ENCODE peak calls at places on chromosomes 16 and 17, in four cellular contexts. V, F, B and M are unnamed samples.

GRCh38 chr17:21081967-21082366 is 39.2 kb upstream of the USP22 start:
- DNase-seq in V (no peak), F (no peak), B (no peak), M (no peak)

GRCh38 chr17:44331249-44331760 is 6.7 kb upstream of the SLC25A39 start:
- DNase-seq in V (no peak), F (peak), B (peak), M (no peak)

GRCh38 chr16:48911700-48912099 is 301.7 kb upstream of the N4BP1 start:
- DNase-seq in V (no peak), F (no peak), B (no peak), M (no peak)

GRCh38 chr17:68378202-68379149 is 78.8 kb downstream of the WIPI1 start:
- DNase-seq in V (no peak), F (peak), B (peak), M (peak)

GRCh38 chr16:78894872-78895271 is 705.7 kb downstream of the MAF start:
- DNase-seq in V (no peak), F (no peak), B (no peak), M (no peak)

GRCh38 chr16:51816929-51817328 is 665.9 kb upstream of the SALL1 start:
- DNase-seq in V (no peak), F (no peak), B (peak), M (no peak)

GRCh38 chr17:81491193-81491592 is 21.4 kb downstream of the ACTG1 start:
- DNase-seq in V (no peak), F (no peak), B (no peak), M (no peak)

GRCh38 chr17:10261098-10261497 is 62.7 kb upstream of the GAS7 start:
- DNase-seq in V (no peak), F (no peak), B (no peak), M (no peak)

GRCh38 chr17:19237389-19238166 is 412 bp downstream of the EPN2 start:
- DNase-seq in V (no peak), F (peak), B (no peak), M (no peak)

GRCh38 chr16:54633943-54634362 is 296.7 kb upstream of the IRX5 start:
- DNase-seq in V (no peak), F (no peak), B (no peak), M (no peak)

GRCh38 chr16:12228607-12229499 is 252.3 kb downstream of the SNX29 start:
- DNase-seq in V (no peak), F (no peak), B (peak), M (peak)

GRCh38 chr16:75555213-75555706 is 792 bp downstream of the TMEM231 start:
- DNase-seq in V (peak), F (peak), B (peak), M (peak)

GRCh38 chr16:51845586-51845985 is 694.5 kb upstream of the SALL1 start:
- DNase-seq in V (no peak), F (peak), B (no peak), M (no peak)

GRCh38 chr17:79183221-79184158 is 108.9 kb downstream of the ENGASE start:
- DNase-seq in V (no peak), F (peak), B (no peak), M (no peak)

GRCh38 chr17:45172232-45172540 is 10.5 kb downstream of the HEXIM2 start:
- DNase-seq in V (no peak), F (no peak), B (no peak), M (no peak)

GRCh38 chr16:28255838-28256237 is 36.5 kb upstream of the SBK1 start:
- DNase-seq in V (no peak), F (no peak), B (no peak), M (no peak)

GRCh38 chr16:70714526-70715112 is 28.8 kb upstream of the MTSS2 start:
- DNase-seq in V (no peak), F (no peak), B (no peak), M (no peak)

GRCh38 chr16:50305441-50306061 is 39.2 kb downstream of the ADCY7 start:
- DNase-seq in V (no peak), F (peak), B (no peak), M (no peak)

GRCh38 chr16:50677351-50677750 is 3.8 kb downstream of the SNX20 start:
- DNase-seq in V (no peak), F (no peak), B (no peak), M (no peak)

GRCh38 chr17:57484826-57485565 is 228.7 kb downstream of the MSI2 start:
- DNase-seq in V (no peak), F (no peak), B (no peak), M (no peak)

GRCh38 chr17:47192549-47192948 is 3.5 kb upstream of the CDC27 start:
- DNase-seq in V (no peak), F (no peak), B (no peak), M (no peak)

GRCh38 chr16:9138021-9138680 is 46.7 kb downstream of the HAPSTR1 start:
- DNase-seq in V (no peak), F (peak), B (no peak), M (no peak)

GRCh38 chr16:9225527-9226316 is 134.3 kb downstream of the HAPSTR1 start:
- DNase-seq in V (no peak), F (no peak), B (no peak), M (no peak)

GRCh38 chr16:83268164-83268563 is 539.6 kb upstream of the HSBP1 start:
- DNase-seq in V (no peak), F (no peak), B (no peak), M (no peak)

GRCh38 chr17:15922586-15922985 is 22.3 kb upstream of the ADORA2B start:
- DNase-seq in V (no peak), F (no peak), B (no peak), M (no peak)

GRCh38 chr16:14600164-14600563 is 29.9 kb downstream of the PARN start:
- DNase-seq in V (no peak), F (no peak), B (peak), M (no peak)

GRCh38 chr16:10964039-10964890 is 19.9 kb downstream of the CLEC16A start:
- DNase-seq in V (no peak), F (peak), B (peak), M (peak)

GRCh38 chr16:83952940-83953795 is at the start of gene OSGIN1:
- DNase-seq in V (peak), F (peak), B (peak), M (peak)

GRCh38 chr16:27428035-27428785 is 26.2 kb downstream of the IL21R start:
- DNase-seq in V (no peak), F (no peak), B (no peak), M (no peak)

GRCh38 chr17:41016578-41017215 is 7.8 kb upstream of the KRTAP3-1 start:
- DNase-seq in V (no peak), F (no peak), B (no peak), M (no peak)

GRCh38 chr16:22189473-22190168 is 16.5 kb upstream of the EEF2K start:
- DNase-seq in V (no peak), F (peak), B (no peak), M (no peak)

GRCh38 chr17:53837131-53837530 is 14.4 kb downstream of the KIF2B start:
- DNase-seq in V (no peak), F (no peak), B (no peak), M (no peak)

DNA sequence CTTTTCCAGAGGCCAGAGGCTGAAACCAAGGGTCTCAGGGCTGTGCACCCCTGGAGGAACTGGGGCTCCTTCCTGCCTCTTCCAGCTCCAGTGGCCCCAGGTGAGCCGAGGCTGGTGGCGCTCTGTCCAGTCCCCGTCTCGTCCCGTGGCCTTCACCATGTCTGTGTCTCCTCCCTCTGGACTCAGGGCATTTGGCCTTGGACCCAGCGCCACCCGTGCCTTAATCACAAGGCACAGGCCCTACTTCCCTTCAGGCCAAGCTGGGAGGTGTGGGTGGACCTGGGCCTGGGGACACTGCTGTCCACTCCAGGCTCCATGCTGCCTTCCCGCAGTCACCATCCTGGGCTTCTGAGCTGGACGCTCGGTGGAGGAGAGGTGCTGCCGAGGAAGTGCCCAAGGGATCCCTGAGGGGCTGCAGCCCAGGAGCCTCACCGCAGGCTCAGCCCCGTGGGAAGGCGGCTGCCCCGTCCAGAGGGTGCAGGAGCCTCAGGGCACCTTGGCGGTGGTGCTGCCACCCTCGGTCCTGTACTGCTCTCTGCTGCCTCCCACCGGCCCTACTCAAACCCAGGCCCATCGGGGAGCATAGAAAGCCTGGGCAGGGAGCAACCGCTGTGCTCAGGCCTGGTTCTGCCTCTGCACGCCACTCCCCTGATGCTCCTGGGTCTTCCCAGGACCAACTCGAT is 9.6 kb upstream of the APRT start:
- DNase-seq in V (no peak), F (no peak), B (no peak), M (no peak)
- TF ChIP-seq CTCF in V (no peak), F (no peak), B (peak), M (peak)

GRCh38 chr16:726188-726437 is 130 bp downstream of the CCDC78 start:
- DNase-seq in V (no peak), F (no peak), B (no peak), M (no peak)
- H3K4me3 ChIP-seq in V (no peak), F (no peak), B (no peak), M (no peak)

GRCh38 chr17:5111402-5112204 is at the start of gene ZNF232:
- DNase-seq in V (peak), F (peak), B (peak), M (peak)
- TF ChIP-seq CTCF in V (no peak), F (peak), B (no peak), M (no peak)

GRCh38 chr17:29140051-29140582 is 40.1 kb downstream of the MYO18A start:
- DNase-seq in V (no peak), F (peak), B (peak), M (no peak)

GRCh38 chr17:29138184-29138955 is 41.8 kb downstream of the MYO18A start:
- DNase-seq in V (no peak), F (peak), B (no peak), M (no peak)

GRCh38 chr17:29138991-29139682 is 41.1 kb downstream of the MYO18A start:
- DNase-seq in V (no peak), F (no peak), B (no peak), M (no peak)

GRCh38 chr17:29141484-29141835 is 38.7 kb downstream of the MYO18A start:
- DNase-seq in V (no peak), F (peak), B (no peak), M (no peak)

GRCh38 chr17:29140631-29141483 is 39.3 kb downstream of the MYO18A start:
- DNase-seq in V (no peak), F (peak), B (no peak), M (no peak)
- H3K4me3 ChIP-seq in V (peak), F (peak), B (peak), M (peak)

DNA sequence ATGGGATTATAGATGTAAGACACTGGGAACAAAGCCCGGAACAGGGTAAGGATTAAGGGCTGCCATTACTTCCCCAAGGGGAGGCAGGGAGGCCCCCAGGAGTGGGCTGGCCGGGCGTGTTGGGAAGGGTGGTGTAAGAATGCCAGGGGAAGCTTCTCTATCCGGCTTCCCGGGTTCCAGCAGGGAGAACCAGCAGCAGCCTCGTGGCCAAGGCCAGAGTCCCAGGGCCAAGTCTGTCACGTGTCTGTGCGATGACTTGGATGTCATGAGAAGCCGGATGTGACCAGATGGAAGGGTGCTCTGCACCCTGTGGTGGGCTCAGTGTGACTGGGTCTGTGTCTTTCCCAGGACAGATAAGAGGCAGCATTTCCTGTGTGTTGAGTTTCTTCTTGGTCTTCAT is 52.1 kb downstream of the SCNN1B start:
- DNase-seq in V (no peak), F (peak), B (no peak), M (no peak)
- TF ChIP-seq CTCF in V (no peak), F (no peak), B (no peak), M (no peak)